ENCODE peak calls at places on chromosomes 4 and X, in four cellular contexts. G, U, A and E are unnamed samples.

GRCh38 chr4:35934370-35934981 is 309.8 kb downstream of the ARAP2 start:
- DNase-seq in G (no peak), U (peak; percentile 52), A (no peak), E (peak; percentile 1)

GRCh38 chrX:130395341-130395740 is 6.4 kb upstream of the RBMX2 start:
- DNase-seq in G (no peak), U (no peak), A (no peak), E (no peak)

GRCh38 chr4:77120888-77121508 is 36.0 kb upstream of the CCNG2 start:
- DNase-seq in G (no peak), U (no peak), A (peak; percentile 31), E (no peak)

GRCh38 chr4:112648263-112649054 is 11.5 kb downstream of the LARP7 start:
- DNase-seq in G (no peak), U (no peak), A (peak; percentile 72), E (peak; percentile 33)

GRCh38 chr4:98662619-98663225 is 4.3 kb upstream of the TSPAN5 start:
- DNase-seq in G (peak; percentile 64), U (no peak), A (peak; percentile 80), E (peak; percentile 9)

GRCh38 chrX:78119521-78120227 is 15.6 kb downstream of the PGK1 start:
- DNase-seq in G (no peak), U (no peak), A (no peak), E (no peak)

GRCh38 chr4:8090312-8090711 is 68.3 kb downstream of the ABLIM2 start:
- DNase-seq in G (no peak), U (no peak), A (no peak), E (peak; percentile 35)

GRCh38 chr4:16641971-16642370 is 256.5 kb downstream of the LDB2 start:
- DNase-seq in G (no peak), U (peak; percentile 67), A (no peak), E (peak; percentile 78)

GRCh38 chr4:16194199-16194598 is 32.1 kb downstream of the TAPT1 start:
- DNase-seq in G (no peak), U (peak; percentile 14), A (no peak), E (peak; percentile 16)

GRCh38 chrX:25001808-25002657 is 13.7 kb downstream of the ARX start:
- DNase-seq in G (no peak), U (no peak), A (no peak), E (no peak)

GRCh38 chr4:4271912-4272311 is 18.0 kb downstream of the LYAR start:
- DNase-seq in G (no peak), U (peak; percentile 24), A (no peak), E (no peak)

GRCh38 chrX:154730271-154730883 is 20.5 kb downstream of the GAB3 start:
- DNase-seq in G (no peak), U (peak; percentile 65), A (no peak), E (peak; percentile 77)

GRCh38 chr4:147052361-147052760 is 106.7 kb upstream of the TTC29 start:
- DNase-seq in G (no peak), U (no peak), A (no peak), E (no peak)

GRCh38 chr4:125070869-125071268 is 243.9 kb upstream of the FAT4 start:
- DNase-seq in G (no peak), U (no peak), A (no peak), E (no peak)

GRCh38 chr4:182564966-182565365 is 321.8 kb downstream of the TENM3 start:
- DNase-seq in G (no peak), U (no peak), A (no peak), E (peak; percentile 48)

GRCh38 chrX:131734621-131735020 is 190.7 kb downstream of the OR13H1 start:
- DNase-seq in G (no peak), U (no peak), A (no peak), E (peak; percentile 81)

GRCh38 chrX:44945736-44946135 is 72.7 kb downstream of the KDM6A start:
- DNase-seq in G (no peak), U (no peak), A (no peak), E (no peak)

GRCh38 chrX:110212299-110212698 is 105.6 kb downstream of the AMMECR1 start:
- DNase-seq in G (no peak), U (peak; percentile 24), A (no peak), E (peak; percentile 10)

GRCh38 chr4:105686571-105686970 is 21.9 kb downstream of the INTS12 start:
- DNase-seq in G (no peak), U (no peak), A (no peak), E (no peak)

GRCh38 chr4:10173039-10173753 is 56.6 kb upstream of the WDR1 start:
- DNase-seq in G (no peak), U (no peak), A (peak; percentile 41), E (peak; percentile 59)
- H3K79me1 ChIP-seq in G (no peaks in the 10 kb centered on the region), U (no peaks in the 10 kb centered on the region), A (no peaks in the 10 kb centered on the region), E (no peaks in the 10 kb centered on the region)

DNA sequence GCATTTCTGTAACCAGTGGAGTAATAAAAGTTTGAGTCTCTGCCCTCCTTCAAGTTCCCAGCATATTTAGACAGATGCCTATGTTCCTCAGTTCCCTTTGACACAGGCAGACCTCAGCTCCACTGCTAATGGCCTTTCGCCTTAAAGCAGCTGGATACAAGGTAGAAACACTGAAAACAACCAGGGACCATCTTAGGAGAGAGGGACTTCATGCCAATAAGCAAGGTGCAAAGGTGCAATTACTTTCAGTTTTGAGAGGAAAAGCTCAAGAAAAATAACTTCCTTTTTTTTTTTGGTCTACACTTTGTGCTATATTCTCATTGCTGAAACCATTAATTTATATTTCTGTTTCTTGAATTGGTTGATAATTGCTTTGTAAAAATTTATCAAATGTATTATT is 781.9 kb upstream of the GALNTL6 start:
- DNase-seq in G (no peak), U (no peak), A (no peak), E (no peak)
- H3K79me1 ChIP-seq in G (no peaks in the 10 kb centered on the region), U (no peaks in the 10 kb centered on the region), A (no peaks in the 10 kb centered on the region), E (no peaks in the 10 kb centered on the region)

DNA sequence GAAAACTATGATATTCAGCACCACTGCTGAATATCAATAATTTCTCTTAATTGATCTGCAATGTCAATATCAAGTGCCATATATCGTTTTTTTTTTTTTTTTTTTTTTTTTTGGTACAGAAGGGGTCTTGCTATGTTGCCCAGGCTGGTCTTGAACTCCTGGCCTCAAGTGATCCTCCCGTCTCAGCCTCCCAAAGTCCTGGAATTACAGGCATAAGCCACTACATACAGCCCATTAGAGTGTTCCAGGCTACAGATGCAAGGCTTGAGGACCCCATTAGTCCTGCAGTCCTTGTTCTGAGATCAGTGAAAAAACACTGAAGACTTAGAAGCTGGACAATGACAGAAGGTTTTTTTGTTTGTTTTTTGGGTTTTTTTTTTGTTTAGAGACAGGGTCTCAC is 48.3 kb downstream of the PPP3CA start:
- DNase-seq in G (no peak), U (no peak), A (no peak), E (no peak)
- H3K79me1 ChIP-seq in G (no peaks in the 10 kb centered on the region), U (peaks cover 20% of the 10 kb centered on the region), A (peaks cover 3% of the 10 kb centered on the region), E (peaks cover 15% of the 10 kb centered on the region)

DNA sequence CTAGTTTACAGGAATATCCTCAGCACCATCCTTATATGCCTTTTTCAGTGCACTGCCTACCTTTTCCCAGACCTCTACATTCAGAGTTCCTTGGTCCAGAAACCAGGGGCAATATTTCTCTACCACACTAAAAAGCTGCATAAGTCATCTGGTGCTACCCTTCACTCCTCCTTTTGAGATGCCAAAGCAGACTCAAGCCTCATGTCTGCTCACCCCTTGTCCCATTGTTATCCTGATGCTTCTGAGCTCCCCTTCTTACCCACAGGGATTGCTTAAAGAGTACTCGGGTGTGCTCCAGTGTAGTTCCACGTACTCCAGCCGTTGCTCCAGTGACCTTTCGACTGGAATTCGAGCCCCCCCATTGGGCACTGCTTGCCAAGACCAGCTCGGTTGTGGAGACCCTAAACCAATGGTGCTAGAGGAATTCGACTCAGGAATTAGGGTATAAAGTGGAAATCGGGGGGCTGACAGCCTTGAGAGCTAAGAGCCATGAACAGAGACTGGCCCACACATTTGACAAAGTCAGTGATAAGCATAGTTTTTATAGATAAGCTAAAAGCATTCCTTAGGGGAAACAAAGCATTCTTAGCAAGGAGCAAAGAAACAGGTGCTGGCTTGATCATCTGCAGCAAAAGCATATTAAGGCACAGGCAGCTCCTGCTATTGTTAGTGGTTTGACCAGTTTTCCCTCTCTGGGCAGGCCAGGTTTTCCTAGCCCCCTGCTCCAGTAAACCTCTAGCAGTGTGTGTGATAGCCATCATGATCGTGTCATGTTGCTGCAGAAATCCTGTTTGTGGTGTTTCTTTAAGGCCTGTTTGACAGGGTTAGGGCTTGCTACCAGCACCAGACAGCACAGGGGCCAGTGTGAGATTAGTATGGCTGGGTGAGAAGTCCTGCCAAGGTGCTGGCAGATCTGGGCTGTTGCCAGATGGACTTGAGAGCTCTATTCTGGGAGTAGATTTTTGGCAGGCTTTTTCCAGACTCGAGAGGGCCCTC is 57.5 kb upstream of the WDR1 start:
- DNase-seq in G (no peak), U (no peak), A (no peak), E (no peak)
- H3K79me1 ChIP-seq in G (no peaks in the 10 kb centered on the region), U (no peaks in the 10 kb centered on the region), A (no peaks in the 10 kb centered on the region), E (no peaks in the 10 kb centered on the region)

GRCh38 chrX:1595711-1596060 is 4.3 kb downstream of the AKAP17A start:
- DNase-seq in G (no peak), U (no peak), A (no peak), E (no peak)

GRCh38 chrX:1597345-1598020 is 6.1 kb downstream of the AKAP17A start:
- DNase-seq in G (peak; percentile 28), U (no peak), A (no peak), E (no peak)

GRCh38 chrX:1598021-1598875 is 6.8 kb downstream of the AKAP17A start:
- DNase-seq in G (peak; percentile 37), U (no peak), A (no peak), E (no peak)

GRCh38 chrX:1598876-1599790 is 7.7 kb downstream of the AKAP17A start:
- DNase-seq in G (peak; percentile 33), U (no peak), A (no peak), E (no peak)

GRCh38 chrX:1596676-1597344 is 5.4 kb downstream of the AKAP17A start:
- DNase-seq in G (peak; percentile 24), U (no peak), A (no peak), E (no peak)
- H3K79me1 ChIP-seq in G (peaks cover 20% of the 10 kb centered on the region), U (peaks cover 48% of the 10 kb centered on the region), A (peaks cover 14% of the 10 kb centered on the region), E (peaks cover 7% of the 10 kb centered on the region)